ENCODE peak calls at places on chromosome 15, in eight cellular contexts. V is effector CD4-positive, alpha-beta T cell; Q is IMR-90; C is AG09319; Y is T-cell; H is stimulated activated CD8-positive, alpha-beta memory T cell treated with anti-CD3 and anti-CD28 coated beads, Interleukin-15, amount 100 ng/mL, for 4 hours; K is activated effector memory CD4-positive, alpha-beta T cell treated with anti-CD3 and anti-CD28 coated beads, Interleukin-2, amount 50 U/mL, for 16 hours; G is NAMALWA. X is an unnamed sample.

GRCh38 chr15:82980986-82981385 is 5.0 kb upstream of the RAMAC start:
- DNase-seq in V (no peak), Q (no peak), C (no peak), Y (no peak), H (no peak), K (no peak), G (no peak), X (no peak)

GRCh38 chr15:56832125-56832524 is 86.3 kb upstream of the TCF12 start:
- DNase-seq in V (no peak), Q (no peak), C (no peak), Y (no peak), H (no peak), K (no peak), G (no peak), X (no peak)

GRCh38 chr15:71716990-71717389 is 93.4 kb upstream of the NR2E3 start:
- DNase-seq in V (no peak), Q (peak), C (no peak), Y (no peak), H (no peak), K (no peak), G (no peak), X (no peak)

GRCh38 chr15:69980311-69981059 is 117.2 kb downstream of the TLE3 start:
- DNase-seq in V (no peak), Q (no peak), C (no peak), Y (no peak), H (no peak), K (no peak), G (peak), X (no peak)

GRCh38 chr15:91561371-91562100 is 292.0 kb upstream of the SLCO3A1 start:
- DNase-seq in V (no peak), Q (peak), C (peak), Y (no peak), H (no peak), K (no peak), G (no peak), X (no peak)

GRCh38 chr15:28013480-28013879 is 85.6 kb downstream of the OCA2 start:
- DNase-seq in V (no peak), Q (no peak), C (no peak), Y (no peak), H (no peak), K (no peak), G (no peak), X (no peak)

GRCh38 chr15:36479200-36479896 is 100.1 kb upstream of the CDIN1 start:
- DNase-seq in V (no peak), Q (peak), C (no peak), Y (no peak), H (no peak), K (no peak), G (no peak), X (no peak)

GRCh38 chr15:90482124-90483011 is 47.4 kb upstream of the CRTC3 start:
- DNase-seq in V (peak), Q (peak), C (peak), Y (peak), H (peak), K (peak), G (peak), X (no peak)

GRCh38 chr15:60213377-60214010 is 184.3 kb downstream of the ANXA2 start:
- DNase-seq in V (no peak), Q (no peak), C (no peak), Y (no peak), H (no peak), K (no peak), G (no peak), X (no peak)

GRCh38 chr15:78822514-78822913 is 11.2 kb upstream of the ADAMTS7 start:
- DNase-seq in V (no peak), Q (no peak), C (no peak), Y (no peak), H (no peak), K (no peak), G (no peak), X (no peak)

GRCh38 chr15:89912674-89913396 is at the start of gene ARPIN:
- DNase-seq in V (no peak), Q (peak), C (no peak), Y (no peak), H (no peak), K (no peak), G (no peak), X (no peak)

GRCh38 chr15:69559440-69560215 is 107.0 kb downstream of the RPLP1 start:
- DNase-seq in V (no peak), Q (no peak), C (no peak), Y (no peak), H (no peak), K (no peak), G (no peak), X (no peak)

GRCh38 chr15:94231728-94232086 is 346 bp downstream of the MCTP2 start:
- DNase-seq in V (no peak), Q (no peak), C (no peak), Y (no peak), H (no peak), K (no peak), G (peak), X (no peak)

GRCh38 chr15:53266176-53266575 is 476.0 kb upstream of the ONECUT1 start:
- DNase-seq in V (no peak), Q (no peak), C (no peak), Y (no peak), H (no peak), K (no peak), G (no peak), X (no peak)

GRCh38 chr15:60695713-60696522 is 217.0 kb upstream of the ICE2 start:
- DNase-seq in V (peak), Q (peak), C (no peak), Y (no peak), H (peak), K (peak), G (no peak), X (no peak)

GRCh38 chr15:65068436-65068835 is 645 bp upstream of the RASL12 start:
- DNase-seq in V (no peak), Q (no peak), C (peak), Y (no peak), H (no peak), K (no peak), G (no peak), X (no peak)

GRCh38 chr15:40901053-40901443 is 6.8 kb downstream of the VPS18 start:
- DNase-seq in V (no peak), Q (no peak), C (no peak), Y (no peak), H (no peak), K (no peak), G (no peak), X (no peak)

GRCh38 chr15:36798366-36798765 is 218.9 kb downstream of the CDIN1 start:
- DNase-seq in V (no peak), Q (peak), C (no peak), Y (no peak), H (no peak), K (no peak), G (no peak), X (no peak)

GRCh38 chr15:35448294-35448693 is 97.7 kb downstream of the DPH6 start:
- DNase-seq in V (no peak), Q (peak), C (no peak), Y (no peak), H (no peak), K (no peak), G (no peak), X (no peak)

GRCh38 chr15:82829234-82829633 is 19.8 kb downstream of the WHAMM start:
- DNase-seq in V (no peak), Q (no peak), C (no peak), Y (no peak), H (no peak), K (no peak), G (no peak), X (no peak)

GRCh38 chr15:82649226-82649999 is 2.2 kb upstream of the CPEB1 start:
- DNase-seq in V (no peak), Q (no peak), C (no peak), Y (no peak), H (no peak), K (no peak), G (no peak), X (no peak)

GRCh38 chr15:92653836-92654524 is 1.6 kb downstream of the FAM174B start:
- DNase-seq in V (no peak), Q (no peak), C (no peak), Y (no peak), H (no peak), K (no peak), G (no peak), X (no peak)

GRCh38 chr15:79592126-79592525 is 160.0 kb downstream of the MINAR1 start:
- DNase-seq in V (no peak), Q (no peak), C (no peak), Y (no peak), H (no peak), K (no peak), G (no peak), X (no peak)

GRCh38 chr15:89632563-89633430 is 22.5 kb downstream of the KIF7 start:
- DNase-seq in V (no peak), Q (no peak), C (no peak), Y (no peak), H (no peak), K (peak), G (no peak), X (no peak)

GRCh38 chr15:91456251-91456718 is 356.2 kb downstream of the SV2B start:
- DNase-seq in V (no peak), Q (peak), C (no peak), Y (no peak), H (no peak), K (no peak), G (no peak), X (no peak)

GRCh38 chr15:62254137-62254934 is 89.3 kb upstream of the C2CD4B start:
- DNase-seq in V (peak), Q (peak), C (no peak), Y (peak), H (no peak), K (peak), G (peak), X (no peak)

GRCh38 chr15:68431792-68432401 is at the start of gene ITGA11:
- DNase-seq in V (no peak), Q (peak), C (no peak), Y (no peak), H (no peak), K (no peak), G (peak), X (no peak)

GRCh38 chr15:31867536-31868442 is 162.5 kb upstream of the CHRNA7 start:
- DNase-seq in V (peak), Q (peak), C (peak), Y (peak), H (no peak), K (peak), G (peak), X (no peak)

X was measured in cortex of kidney.